ENCODE peak calls at places on chromosomes 6 and 20, in six cellular contexts. G, W, F, M, P and Z are unnamed samples.

GRCh38 chr20:22403860-22404608 is 180.3 kb downstream of the FOXA2 start:
- DNase-seq in G (no peak), W (no peak), F (no peak), M (no peak), P (peak), Z (no peak)

GRCh38 chr20:45995213-45996097 is 13.3 kb upstream of the MMP9 start:
- DNase-seq in G (no peak), W (no peak), F (no peak), M (no peak), P (no peak), Z (no peak)

GRCh38 chr20:32753731-32754130 is 8.5 kb upstream of the DNMT3B start:
- DNase-seq in G (no peak), W (no peak), F (no peak), M (no peak), P (peak), Z (no peak)

GRCh38 chr20:13119583-13119982 is 101.5 kb upstream of the ISM1 start:
- DNase-seq in G (peak), W (peak), F (peak), M (peak), P (peak), Z (no peak)

GRCh38 chr6:125888989-125889656 is 67.4 kb upstream of the HINT3 start:
- DNase-seq in G (no peak), W (no peak), F (no peak), M (no peak), P (peak), Z (no peak)

GRCh38 chr20:51749674-51750036 is 18.5 kb downstream of the ATP9A start:
- DNase-seq in G (no peak), W (no peak), F (no peak), M (no peak), P (peak), Z (no peak)

GRCh38 chr6:4078830-4079471 is at the start of gene FAM217A:
- DNase-seq in G (no peak), W (no peak), F (no peak), M (no peak), P (no peak), Z (no peak)

GRCh38 chr6:73234732-73235131 is 9.4 kb upstream of the KHDC1L start:
- DNase-seq in G (no peak), W (peak), F (no peak), M (no peak), P (peak), Z (no peak)

GRCh38 chr20:9054176-9054575 is 14.7 kb upstream of the PLCB4 start:
- DNase-seq in G (no peak), W (no peak), F (no peak), M (no peak), P (peak), Z (no peak)

GRCh38 chr20:34343458-34344255 is 19.4 kb upstream of the ITCH start:
- DNase-seq in G (no peak), W (no peak), F (no peak), M (no peak), P (no peak), Z (no peak)

GRCh38 chr6:121838842-121839241 is 403.4 kb downstream of the GJA1 start:
- DNase-seq in G (no peak), W (no peak), F (no peak), M (no peak), P (no peak), Z (no peak)

GRCh38 chr6:39686980-39687379 is 38.2 kb downstream of the KIF6 start:
- DNase-seq in G (peak), W (no peak), F (no peak), M (no peak), P (no peak), Z (no peak)

GRCh38 chr6:10518461-10519216 is 2.5 kb upstream of the GCNT2 start:
- DNase-seq in G (no peak), W (no peak), F (no peak), M (no peak), P (peak), Z (no peak)

GRCh38 chr6:28771401-28772267 is 152.2 kb downstream of the TRIM27 start:
- DNase-seq in G (no peak), W (no peak), F (no peak), M (no peak), P (no peak), Z (peak)

GRCh38 chr6:30685977-30686907 is at the start of gene PPP1R18:
- DNase-seq in G (peak), W (no peak), F (peak), M (peak), P (peak), Z (peak)

GRCh38 chr6:79635179-79635578 is 4.0 kb downstream of the SH3BGRL2 start:
- DNase-seq in G (no peak), W (no peak), F (no peak), M (no peak), P (peak), Z (no peak)